ENCODE peak calls at places on chromosome 19, in seven cellular contexts. Y is hippocampal formation, O is NCI-H1105, F is NCI-H2081 treated with DMSO at 0.1 percent for 48 hours, G is activated T-cell treated with anti-CD3 and anti-CD28 coated beads for 1 hour, Z is A172, L is right lobe of liver. X is an unnamed sample.

GRCh38 chr19:8413593-8413923 is 453 bp downstream of the MARCHF2 start:
- DNase-seq in Y (no peak), Z (no peak), O (no peak), G (no peak), L (no peak), F (no peak), X (no peak)

GRCh38 chr19:18157465-18158063 is 4.6 kb downstream of the PIK3R2 start:
- DNase-seq in L (peak), Z (no peak), O (peak), G (no peak), Y (peak), F (peak), X (no peak)

GRCh38 chr19:32287811-32288227 is 57.6 kb upstream of the ZNF507 start:
- DNase-seq in G (no peak), Y (peak), F (no peak), Z (peak), O (no peak), L (no peak), X (peak)

GRCh38 chr19:23470873-23471555 is 75.7 kb upstream of the ZNF91 start:
- DNase-seq in O (no peak), Z (no peak), F (no peak), Y (no peak), G (no peak), L (no peak), X (no peak)

GRCh38 chr19:46076951-46077814 is 36.4 kb upstream of the IGFL4 start:
- DNase-seq in L (no peak), G (no peak), F (peak), Y (peak), Z (peak), O (peak), X (peak)

GRCh38 chr19:47740866-47741519 is 4.4 kb upstream of the NOP53 start:
- DNase-seq in F (no peak), O (no peak), L (no peak), G (no peak), Z (no peak), Y (no peak), X (no peak)

GRCh38 chr19:15379996-15380647 is 535 bp upstream of the AKAP8 start:
- DNase-seq in F (no peak), Z (peak), L (peak), O (peak), G (no peak), Y (no peak), X (no peak)

GRCh38 chr19:6803036-6803404 is 30.5 kb downstream of the VAV1 start:
- DNase-seq in Z (no peak), G (no peak), L (no peak), F (no peak), Y (no peak), O (no peak), X (peak)

GRCh38 chr19:5623397-5624153 is 692 bp downstream of the SAFB start:
- DNase-seq in O (no peak), Z (no peak), F (no peak), G (no peak), L (no peak), Y (no peak), X (peak)

GRCh38 chr19:54430306-54431254 is 15.3 kb downstream of the TTYH1 start:
- DNase-seq in L (no peak), G (peak), Y (no peak), F (no peak), O (no peak), Z (no peak), X (peak)

GRCh38 chr19:46350029-46350757 is 3.3 kb downstream of the PPP5C start:
- DNase-seq in F (peak), L (no peak), Y (no peak), G (no peak), Z (no peak), O (no peak), X (no peak)